ENCODE peak calls at places on chromosome 10, in five cellular contexts. One of them, this sample, is unnamed.
A peak's percentile ranks its signal among the peaks of the same experiment; 100 is the strongest.

GRCh38 chr10:129888784-129889616 is 75.1 kb downstream of the EBF3 start:
- DNase-seq in A549: peak; percentile 42
- DNase-seq in GM18507: peak; percentile 39
- DNase-seq in Calu3: peak; percentile 32
- DNase-seq in activated CD8-positive, alpha-beta memory T cell treated with anti-CD3 and anti-CD28 coated beads for 48 hours: peak; percentile 19
- DNase-seq in this sample: no peak

GRCh38 chr10:131546086-131546810 is 234.7 kb upstream of the TCERG1L start:
- DNase-seq in A549: no peak
- DNase-seq in GM18507: no peak
- DNase-seq in Calu3: peak; percentile 69
- DNase-seq in activated CD8-positive, alpha-beta memory T cell treated with anti-CD3 and anti-CD28 coated beads for 48 hours: no peak
- DNase-seq in this sample: no peak

GRCh38 chr10:114631090-114631677 is 26.9 kb downstream of the ABLIM1 start:
- DNase-seq in GM18507: no peak
- DNase-seq in A549: no peak
- DNase-seq in Calu3: no peak
- DNase-seq in activated CD8-positive, alpha-beta memory T cell treated with anti-CD3 and anti-CD28 coated beads for 48 hours: no peak
- DNase-seq in this sample: no peak

GRCh38 chr10:68156373-68157185 is 47.3 kb downstream of the MYPN start:
- DNase-seq in A549: peak; percentile 77
- DNase-seq in Calu3: peak; percentile 75
- DNase-seq in activated CD8-positive, alpha-beta memory T cell treated with anti-CD3 and anti-CD28 coated beads for 48 hours: no peak
- DNase-seq in GM18507: no peak
- DNase-seq in this sample: no peak

GRCh38 chr10:11260136-11260535 is 242.5 kb downstream of the CELF2 start:
- DNase-seq in activated CD8-positive, alpha-beta memory T cell treated with anti-CD3 and anti-CD28 coated beads for 48 hours: no peak
- DNase-seq in GM18507: no peak
- DNase-seq in A549: no peak
- DNase-seq in Calu3: no peak
- DNase-seq in this sample: no peak

GRCh38 chr10:99234067-99234738 is 1.4 kb downstream of the HPSE2 start:
- DNase-seq in GM18507: peak; percentile 76
- DNase-seq in activated CD8-positive, alpha-beta memory T cell treated with anti-CD3 and anti-CD28 coated beads for 48 hours: peak; percentile 34
- DNase-seq in A549: peak; percentile 24
- DNase-seq in Calu3: peak; percentile 7
- DNase-seq in this sample: peak; percentile 17

GRCh38 chr10:87860156-87860795 is 3.1 kb downstream of the KLLN start:
- DNase-seq in activated CD8-positive, alpha-beta memory T cell treated with anti-CD3 and anti-CD28 coated beads for 48 hours: no peak
- DNase-seq in Calu3: no peak
- DNase-seq in A549: peak; percentile 84
- DNase-seq in GM18507: no peak
- DNase-seq in this sample: peak; percentile 63

GRCh38 chr10:109411897-109412296 is 511.4 kb downstream of the XPNPEP1 start:
- DNase-seq in GM18507: no peak
- DNase-seq in A549: peak; percentile 3
- DNase-seq in activated CD8-positive, alpha-beta memory T cell treated with anti-CD3 and anti-CD28 coated beads for 48 hours: no peak
- DNase-seq in Calu3: no peak
- DNase-seq in this sample: no peak